ENCODE peak calls at places on chromosomes 12 and 14, in ten cellular contexts. Q, M, O, D, R, S, N, H, G and C are unnamed samples.

GRCh38 chr12:78171082-78171481 is 340.4 kb downstream of the NAV3 start:
- DNase-seq in M (no peak), Q (no peak), R (no peak), G (no peak), H (no peak), S (no peak), N (no peak), D (no peak), O (no peak), C (no peak)

GRCh38 chr14:55077155-55077554 is 25.7 kb downstream of the MAPK1IP1L start:
- DNase-seq in Q (no peak), O (no peak), M (no peak), D (no peak), G (peak), N (no peak), H (no peak), S (no peak), R (no peak), C (no peak)

GRCh38 chr12:81296556-81297305 is 218.9 kb downstream of the ACSS3 start:
- DNase-seq in D (no peak), S (no peak), H (peak), R (no peak), N (no peak), O (no peak), Q (no peak), M (no peak), G (no peak), C (peak)

GRCh38 chr12:71548906-71549305 is 109.3 kb downstream of the LGR5 start:
- DNase-seq in R (no peak), D (no peak), S (no peak), M (no peak), O (no peak), H (no peak), N (no peak), Q (no peak), G (no peak), C (no peak)

GRCh38 chr12:58915634-58916033 is 4.7 kb downstream of the LRIG3 start:
- DNase-seq in Q (peak), G (peak), H (peak), R (peak), N (no peak), D (peak), M (no peak), S (no peak), O (peak), C (no peak)

GRCh38 chr14:68249534-68250517 is 430.2 kb downstream of the RAD51B start:
- DNase-seq in H (no peak), G (no peak), N (no peak), Q (no peak), M (no peak), O (no peak), S (no peak), D (no peak), R (no peak), C (no peak)

GRCh38 chr14:23492618-23493272 is 23.2 kb downstream of the NGDN start:
- DNase-seq in D (no peak), Q (no peak), N (no peak), H (no peak), G (no peak), S (no peak), M (no peak), R (no peak), O (no peak), C (no peak)

GRCh38 chr14:34766060-34766459 is 51.7 kb upstream of the CFL2 start:
- DNase-seq in D (no peak), M (no peak), O (no peak), Q (no peak), H (no peak), G (no peak), R (no peak), N (no peak), S (no peak), C (no peak)

GRCh38 chr14:56351861-56352260 is 227.7 kb upstream of the TMEM260 start:
- DNase-seq in M (no peak), R (no peak), D (no peak), S (no peak), H (no peak), O (no peak), N (no peak), G (no peak), Q (no peak), C (no peak)

GRCh38 chr14:71852201-71852600 is 80.0 kb upstream of the RGS6 start:
- DNase-seq in G (no peak), Q (no peak), D (no peak), M (no peak), O (no peak), N (no peak), H (no peak), R (no peak), S (no peak), C (no peak)

GRCh38 chr12:131628766-131629448 is 82.0 kb upstream of the SFSWAP start:
- DNase-seq in S (no peak), O (no peak), Q (no peak), D (no peak), R (no peak), G (no peak), N (no peak), M (no peak), H (no peak), C (no peak)

GRCh38 chr14:32129124-32129523 is 52.0 kb downstream of the ARHGAP5 start:
- DNase-seq in N (no peak), R (no peak), G (no peak), O (no peak), Q (no peak), M (no peak), H (no peak), S (peak), D (no peak), C (no peak)

GRCh38 chr12:65759735-65760134 is 64.5 kb upstream of the HMGA2 start:
- DNase-seq in M (no peak), Q (no peak), O (no peak), H (no peak), N (no peak), G (no peak), D (no peak), R (no peak), S (no peak), C (no peak)

GRCh38 chr12:77679701-77680100 is 151.0 kb upstream of the NAV3 start:
- DNase-seq in G (no peak), R (no peak), D (no peak), Q (no peak), S (no peak), H (no peak), M (no peak), N (no peak), O (no peak), C (no peak)

GRCh38 chr14:28609228-28609828 is 157.3 kb upstream of the FOXG1 start:
- DNase-seq in G (peak), Q (no peak), D (no peak), S (peak), N (no peak), R (no peak), O (peak), M (no peak), H (peak), C (no peak)

GRCh38 chr14:81211844-81212243 is 8.9 kb downstream of the GTF2A1 start:
- DNase-seq in R (no peak), D (peak), O (no peak), N (no peak), G (no peak), H (peak), Q (no peak), M (no peak), S (no peak), C (no peak)

GRCh38 chr14:82060219-82060618 is 526.6 kb upstream of the SEL1L start:
- DNase-seq in O (no peak), H (no peak), M (no peak), D (no peak), R (no peak), Q (no peak), N (no peak), S (no peak), G (no peak), C (no peak)

GRCh38 chr12:132189378-132190011 is 45.2 kb downstream of the NOC4L start:
- DNase-seq in D (peak), M (peak), Q (peak), G (peak), R (peak), S (peak), H (peak), N (peak), O (peak), C (peak)

GRCh38 chr12:39199371-39199770 is 243.5 kb downstream of the KIF21A start:
- DNase-seq in M (no peak), Q (no peak), O (no peak), R (no peak), D (no peak), H (no peak), N (no peak), S (no peak), G (no peak), C (no peak)

GRCh38 chr14:91349481-91350074 is 68.0 kb downstream of the CCDC88C start:
- DNase-seq in G (no peak), R (no peak), O (no peak), M (no peak), D (no peak), N (no peak), S (no peak), Q (no peak), H (no peak), C (no peak)

GRCh38 chr14:76977793-76978730 is 50.4 kb downstream of the IRF2BPL start:
- DNase-seq in N (no peak), G (peak), H (peak), O (no peak), M (no peak), S (no peak), R (peak), Q (peak), D (no peak), C (peak)

GRCh38 chr14:54653764-54654469 is 87.0 kb downstream of the SAMD4A start:
- DNase-seq in D (peak), N (no peak), S (peak), G (peak), H (peak), M (no peak), R (peak), Q (no peak), O (no peak), C (no peak)

GRCh38 chr12:100827901-100828520 is 33.4 kb downstream of the ANO4 start:
- DNase-seq in O (peak), N (no peak), H (no peak), G (no peak), Q (no peak), S (peak), R (no peak), M (no peak), D (no peak), C (no peak)

GRCh38 chr12:19893514-19893913 is 454.2 kb downstream of the AEBP2 start:
- DNase-seq in O (no peak), R (no peak), H (no peak), M (no peak), D (no peak), S (peak), Q (no peak), G (no peak), N (no peak), C (no peak)

GRCh38 chr14:37559386-37559785 is 35.7 kb downstream of the FOXA1 start:
- DNase-seq in D (no peak), R (no peak), N (no peak), S (no peak), M (no peak), G (no peak), Q (no peak), O (no peak), H (no peak), C (no peak)

GRCh38 chr12:62192486-62193250 is 67.5 kb upstream of the USP15 start:
- DNase-seq in S (peak), Q (peak), G (peak), N (peak), H (peak), O (peak), R (peak), M (peak), D (no peak), C (no peak)
- H3K4me3 ChIP-seq in S (peak), Q (peak), G (no peak), N (peak), H (peak), O (peak), R (peak), M (peak), D (peak), C (no peak)

GRCh38 chr14:100285021-100285912 is 21.0 kb downstream of the SLC25A29 start:
- DNase-seq in O (peak), N (peak), M (peak), R (no peak), H (peak), S (peak), G (peak), D (no peak), Q (peak), C (peak)
- TF ChIP-seq POLR2A in O (peak), N (peak), M (peak), R (no peak), H (no peak), S (peak), G (peak), D (peak), Q (peak), C (no peak)

GRCh38 chr12:122150127-122150681 is 23.8 kb downstream of the IL31 start:
- DNase-seq in R (no peak), D (no peak), Q (no peak), O (no peak), S (no peak), H (no peak), M (no peak), N (no peak), G (no peak), C (no peak)

GRCh38 chr12:122155705-122156104 is 18.3 kb downstream of the IL31 start:
- DNase-seq in O (no peak), D (no peak), Q (no peak), S (no peak), H (no peak), R (no peak), G (no peak), N (no peak), M (no peak), C (no peak)

GRCh38 chr12:122147514-122148290 is 26.3 kb downstream of the IL31 start:
- DNase-seq in N (no peak), G (no peak), S (no peak), H (no peak), O (no peak), Q (no peak), M (no peak), D (no peak), R (no peak), C (no peak)

GRCh38 chr12:122148657-122149056 is 25.4 kb downstream of the IL31 start:
- DNase-seq in D (no peak), M (no peak), G (no peak), N (no peak), R (no peak), O (no peak), S (no peak), H (no peak), Q (no peak), C (no peak)

DNA sequence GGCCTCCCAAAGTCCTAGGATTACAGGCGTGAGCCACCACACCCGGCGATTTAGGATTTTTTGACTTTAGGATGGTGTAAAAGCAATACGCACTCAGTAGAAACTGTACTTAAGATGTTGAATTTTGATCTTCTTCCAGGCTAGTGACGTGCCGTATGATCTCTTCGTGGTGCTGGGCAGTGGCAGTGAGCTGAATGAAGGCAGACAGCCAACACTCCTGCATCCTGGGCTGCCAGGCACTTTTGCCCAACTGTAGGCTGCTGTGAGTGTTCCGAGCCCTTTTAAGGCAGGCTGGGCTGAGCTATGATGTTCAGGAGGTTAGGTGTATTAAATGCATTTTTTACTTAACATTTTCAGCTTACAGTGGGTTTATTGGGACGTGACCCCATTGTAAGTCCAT is 21.3 kb downstream of the IL31 start:
- DNase-seq in S (no peak), G (no peak), H (no peak), M (no peak), O (no peak), R (no peak), D (no peak), Q (no peak), N (no peak), C (no peak)
- H3K4me3 ChIP-seq in S (no peak), G (no peak), H (no peak), M (no peak), O (no peak), R (no peak), D (no peak), Q (no peak), N (no peak), C (no peak)

GRCh38 chr12:3753549-3754284 is 808 bp upstream of the CRACR2A start:
- DNase-seq in O (no peak), G (no peak), H (no peak), R (peak), M (no peak), D (no peak), Q (peak), N (no peak), S (no peak), C (no peak)

GRCh38 chr12:3750616-3751015 is 2.3 kb downstream of the CRACR2A start:
- DNase-seq in D (no peak), H (no peak), O (no peak), S (no peak), R (no peak), M (no peak), Q (no peak), N (no peak), G (no peak), C (no peak)

GRCh38 chr12:3752741-3753486 is at the start of gene CRACR2A:
- DNase-seq in N (peak), M (peak), R (peak), D (peak), Q (peak), S (peak), O (peak), H (peak), G (peak), C (peak)

GRCh38 chr12:3751151-3752095 is 1.5 kb downstream of the CRACR2A start:
- DNase-seq in H (no peak), M (no peak), R (no peak), S (no peak), G (no peak), O (no peak), D (no peak), Q (no peak), N (no peak), C (no peak)

DNA sequence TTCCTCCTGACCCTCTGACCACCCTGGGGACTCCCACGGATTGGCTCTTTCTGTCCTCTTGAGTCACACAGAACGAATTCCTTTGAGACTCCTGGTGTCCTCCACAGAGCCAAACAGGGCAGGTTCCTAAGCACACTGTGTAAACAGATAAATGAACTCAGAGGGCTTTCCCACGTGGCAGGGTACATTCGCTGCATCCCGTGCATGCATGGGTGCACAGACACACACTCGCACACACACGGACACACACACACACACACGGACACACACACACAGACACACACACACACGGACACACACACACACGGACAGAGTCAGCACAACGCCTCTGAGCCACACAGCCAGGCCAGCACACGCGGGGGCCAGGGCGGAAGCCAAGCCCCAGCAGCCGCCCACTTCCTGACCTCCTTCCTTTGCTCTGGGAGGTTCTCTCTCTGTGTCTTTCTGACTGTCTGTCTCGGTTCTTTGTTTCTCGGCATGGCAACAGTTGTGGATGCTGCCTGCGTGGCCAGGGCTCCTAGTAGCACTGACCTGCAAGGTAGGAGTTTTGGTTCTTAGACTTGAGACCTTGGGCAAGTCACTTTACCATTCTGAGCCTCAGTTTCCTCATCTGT is 706 bp downstream of the CRACR2A start:
- DNase-seq in N (peak), S (no peak), R (no peak), Q (peak), G (peak), D (no peak), O (peak), M (peak), H (peak), C (peak)
- TF ChIP-seq POLR2A in N (no peak), S (no peak), R (no peak), Q (no peak), G (no peak), D (no peak), O (no peak), M (no peak), H (no peak), C (no peak)

DNA sequence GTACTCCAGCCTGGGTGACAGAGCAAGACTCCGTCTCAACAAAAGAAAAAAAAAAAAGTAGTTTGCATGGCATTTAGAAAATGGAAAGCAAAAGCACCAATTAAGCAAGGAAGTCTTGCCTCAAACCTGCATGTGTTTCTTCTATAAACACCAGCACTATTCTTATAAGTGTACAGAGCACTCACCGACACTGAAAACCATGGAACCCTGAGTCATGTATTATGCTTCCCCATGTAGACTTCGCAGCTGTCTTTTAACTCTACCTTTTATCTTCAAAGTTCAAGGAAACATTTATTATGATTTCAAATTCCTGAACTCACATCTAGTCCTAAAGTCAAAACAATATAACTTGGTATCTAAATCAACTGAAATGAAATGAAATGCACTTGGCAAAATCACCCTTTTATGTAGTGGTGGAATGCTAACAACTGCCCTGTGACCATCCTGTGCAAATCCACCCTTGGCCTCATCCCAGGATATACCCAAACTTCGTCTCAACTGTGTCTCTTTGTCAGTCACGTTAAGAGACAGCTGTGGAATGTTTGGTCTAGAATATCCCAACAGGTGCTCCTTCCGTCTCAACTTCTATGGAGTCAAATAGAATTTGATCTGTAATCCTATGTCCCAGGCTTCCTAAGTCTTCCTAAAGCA is 4.8 kb downstream of the BCAT1 start:
- DNase-seq in O (no peak), H (no peak), G (no peak), N (no peak), S (no peak), D (no peak), Q (no peak), M (no peak), R (no peak), C (no peak)
- H3K4me3 ChIP-seq in O (no peak), H (no peak), G (no peak), N (no peak), S (no peak), D (no peak), Q (no peak), M (no peak), R (no peak), C (no peak)

GRCh38 chr12:122423258-122424165 is 1.0 kb upstream of the CLIP1 start:
- DNase-seq in R (peak), N (no peak), D (no peak), Q (no peak), S (no peak), M (no peak), H (peak), O (no peak), G (peak), C (no peak)
- TF ChIP-seq POLR2A in R (no peak), N (no peak), D (no peak), Q (no peak), S (peak), M (peak), H (peak), O (peak), G (no peak), C (no peak)

GRCh38 chr12:57474862-57475261 is 4.8 kb downstream of the ARHGAP9 start:
- DNase-seq in H (no peak), O (no peak), D (no peak), N (no peak), M (no peak), Q (no peak), G (no peak), R (no peak), S (no peak), C (no peak)
- H3K4me3 ChIP-seq in H (no peak), O (no peak), D (peak), N (no peak), M (no peak), Q (no peak), G (no peak), R (peak), S (no peak), C (no peak)